ENCODE peak calls at places on chromosomes 12 and 14, in six cellular contexts. One of them, this sample, is unnamed.

GRCh38 chr12:55925371-55925770 is 2.3 kb downstream of the PYM1 start:
- DNase-seq in suprapubic skin: no peak
- DNase-seq in IMR-90: no peak
- DNase-seq in adipocyte: no peak
- DNase-seq in foreskin fibroblast: no peak
- DNase-seq in A549: no peak
- DNase-seq in this sample: no peak

GRCh38 chr14:104724407-104724980 is 465 bp downstream of the ADSS1 start:
- DNase-seq in suprapubic skin: no peak
- DNase-seq in IMR-90: no peak
- DNase-seq in adipocyte: peak
- DNase-seq in foreskin fibroblast: no peak
- DNase-seq in A549: peak
- DNase-seq in this sample: no peak

GRCh38 chr12:55927588-55928502 is at the start of gene PYM1:
- DNase-seq in foreskin fibroblast: peak
- DNase-seq in adipocyte: peak
- DNase-seq in suprapubic skin: peak
- DNase-seq in A549: peak
- DNase-seq in IMR-90: peak
- DNase-seq in this sample: no peak

GRCh38 chr14:63295991-63296630 is 22.6 kb downstream of the GPHB5 start:
- DNase-seq in IMR-90: peak
- DNase-seq in foreskin fibroblast: no peak
- DNase-seq in suprapubic skin: no peak
- DNase-seq in adipocyte: peak
- DNase-seq in A549: no peak
- DNase-seq in this sample: no peak

GRCh38 chr14:50006141-50006540 is 110.2 kb downstream of the VCPKMT start:
- DNase-seq in A549: no peak
- DNase-seq in suprapubic skin: no peak
- DNase-seq in adipocyte: no peak
- DNase-seq in IMR-90: no peak
- DNase-seq in foreskin fibroblast: no peak
- DNase-seq in this sample: no peak

GRCh38 chr12:124316257-124316656 is 21.4 kb downstream of the RFLNA start:
- DNase-seq in IMR-90: no peak
- DNase-seq in adipocyte: no peak
- DNase-seq in foreskin fibroblast: no peak
- DNase-seq in suprapubic skin: no peak
- DNase-seq in A549: no peak
- DNase-seq in this sample: no peak

GRCh38 chr14:21748869-21749303 is 75.3 kb upstream of the OR4E1 start:
- DNase-seq in A549: peak
- DNase-seq in foreskin fibroblast: no peak
- DNase-seq in suprapubic skin: no peak
- DNase-seq in IMR-90: peak
- DNase-seq in adipocyte: peak
- DNase-seq in this sample: no peak

GRCh38 chr12:42705863-42706262 is 116.3 kb upstream of the PRICKLE1 start:
- DNase-seq in IMR-90: peak
- DNase-seq in adipocyte: peak
- DNase-seq in suprapubic skin: peak
- DNase-seq in foreskin fibroblast: peak
- DNase-seq in A549: no peak
- DNase-seq in this sample: peak

GRCh38 chr12:57834086-57834876 is 12.2 kb downstream of the CTDSP2 start:
- DNase-seq in IMR-90: no peak
- DNase-seq in A549: no peak
- DNase-seq in suprapubic skin: no peak
- DNase-seq in adipocyte: no peak
- DNase-seq in foreskin fibroblast: no peak
- DNase-seq in this sample: no peak

GRCh38 chr12:118714051-118714460 is 267.3 kb upstream of the SRRM4 start:
- DNase-seq in IMR-90: no peak
- DNase-seq in A549: peak
- DNase-seq in foreskin fibroblast: no peak
- DNase-seq in adipocyte: no peak
- DNase-seq in suprapubic skin: no peak
- DNase-seq in this sample: no peak

GRCh38 chr12:94282675-94283074 is 134.3 kb downstream of the PLXNC1 start:
- DNase-seq in suprapubic skin: no peak
- DNase-seq in foreskin fibroblast: no peak
- DNase-seq in IMR-90: no peak
- DNase-seq in A549: no peak
- DNase-seq in adipocyte: no peak
- DNase-seq in this sample: no peak

GRCh38 chr12:102601621-102602020 is 121.3 kb upstream of the IGF1 start:
- DNase-seq in suprapubic skin: no peak
- DNase-seq in foreskin fibroblast: no peak
- DNase-seq in IMR-90: no peak
- DNase-seq in adipocyte: no peak
- DNase-seq in A549: no peak
- DNase-seq in this sample: no peak

GRCh38 chr12:66269757-66270383 is 32.4 kb upstream of the HELB start:
- DNase-seq in suprapubic skin: no peak
- DNase-seq in IMR-90: peak
- DNase-seq in A549: peak
- DNase-seq in foreskin fibroblast: peak
- DNase-seq in adipocyte: peak
- DNase-seq in this sample: peak

GRCh38 chr12:63915105-63915830 is 70.8 kb downstream of the SRGAP1 start:
- DNase-seq in adipocyte: peak
- DNase-seq in A549: peak
- DNase-seq in suprapubic skin: no peak
- DNase-seq in IMR-90: peak
- DNase-seq in foreskin fibroblast: no peak
- DNase-seq in this sample: no peak

GRCh38 chr12:95836630-95837239 is 22.0 kb upstream of the SNRPF start:
- DNase-seq in IMR-90: peak
- DNase-seq in foreskin fibroblast: peak
- DNase-seq in suprapubic skin: no peak
- DNase-seq in A549: peak
- DNase-seq in adipocyte: peak
- DNase-seq in this sample: no peak

GRCh38 chr12:116659771-116660481 is 77.9 kb downstream of the SPRING1 start:
- DNase-seq in adipocyte: no peak
- DNase-seq in A549: no peak
- DNase-seq in foreskin fibroblast: no peak
- DNase-seq in suprapubic skin: no peak
- DNase-seq in IMR-90: peak
- DNase-seq in this sample: no peak

GRCh38 chr12:122850048-122850445 is 14.8 kb downstream of the HIP1R start:
- DNase-seq in foreskin fibroblast: no peak
- DNase-seq in IMR-90: no peak
- DNase-seq in A549: no peak
- DNase-seq in suprapubic skin: no peak
- DNase-seq in adipocyte: no peak
- DNase-seq in this sample: no peak

GRCh38 chr12:74539261-74539660 is 1.6 kb downstream of the ATXN7L3B start:
- DNase-seq in suprapubic skin: no peak
- DNase-seq in adipocyte: peak
- DNase-seq in foreskin fibroblast: no peak
- DNase-seq in IMR-90: no peak
- DNase-seq in A549: no peak
- DNase-seq in this sample: no peak

GRCh38 chr14:74912111-74912510 is 10.9 kb downstream of the RPS6KL1 start:
- DNase-seq in suprapubic skin: no peak
- DNase-seq in adipocyte: no peak
- DNase-seq in IMR-90: no peak
- DNase-seq in A549: no peak
- DNase-seq in foreskin fibroblast: no peak
- DNase-seq in this sample: no peak

GRCh38 chr12:14982986-14983385 is 10.1 kb downstream of the PDE6H start:
- DNase-seq in adipocyte: no peak
- DNase-seq in suprapubic skin: no peak
- DNase-seq in foreskin fibroblast: no peak
- DNase-seq in IMR-90: no peak
- DNase-seq in A549: no peak
- DNase-seq in this sample: no peak
- H3K4me3 ChIP-seq in adipocyte: peak
- H3K4me3 ChIP-seq in suprapubic skin: no peak
- H3K4me3 ChIP-seq in foreskin fibroblast: no peak
- H3K4me3 ChIP-seq in IMR-90: no peak
- H3K4me3 ChIP-seq in A549: no peak
- H3K4me3 ChIP-seq in this sample: no peak

DNA sequence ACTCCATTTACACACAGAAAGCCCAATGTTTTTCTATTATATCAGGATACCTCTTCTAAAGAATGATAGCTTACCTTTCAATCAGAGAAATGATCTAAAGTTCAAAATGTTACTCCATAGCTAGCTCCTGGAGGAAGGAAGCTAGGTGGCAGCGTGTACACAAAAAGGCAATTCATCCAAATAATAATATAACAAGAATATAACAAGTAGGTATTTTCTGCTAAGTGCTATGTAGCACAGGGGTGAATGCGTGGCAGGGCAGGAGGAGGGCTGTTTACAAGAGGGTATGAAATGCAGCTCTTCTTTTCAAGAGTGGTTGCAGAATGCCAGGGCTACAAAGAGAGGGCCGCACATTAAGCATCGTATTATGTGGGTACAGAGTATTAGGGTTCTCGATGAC is 663 bp upstream of the SNAPC1 start:
- DNase-seq in adipocyte: no peak
- DNase-seq in A549: peak
- DNase-seq in foreskin fibroblast: no peak
- DNase-seq in suprapubic skin: no peak
- DNase-seq in IMR-90: no peak
- DNase-seq in this sample: no peak
- H3K4me3 ChIP-seq in adipocyte: peak
- H3K4me3 ChIP-seq in A549: peak
- H3K4me3 ChIP-seq in foreskin fibroblast: peak
- H3K4me3 ChIP-seq in suprapubic skin: peak
- H3K4me3 ChIP-seq in IMR-90: peak
- H3K4me3 ChIP-seq in this sample: peak

GRCh38 chr12:70919161-70919560 is 1.4 kb downstream of the PTPRR start:
- DNase-seq in IMR-90: no peak
- DNase-seq in suprapubic skin: no peak
- DNase-seq in A549: no peak
- DNase-seq in adipocyte: no peak
- DNase-seq in foreskin fibroblast: no peak
- DNase-seq in this sample: no peak
- H3K4me3 ChIP-seq in IMR-90: no peak
- H3K4me3 ChIP-seq in suprapubic skin: no peak
- H3K4me3 ChIP-seq in A549: no peak
- H3K4me3 ChIP-seq in adipocyte: no peak
- H3K4me3 ChIP-seq in foreskin fibroblast: no peak
- H3K4me3 ChIP-seq in this sample: no peak

DNA sequence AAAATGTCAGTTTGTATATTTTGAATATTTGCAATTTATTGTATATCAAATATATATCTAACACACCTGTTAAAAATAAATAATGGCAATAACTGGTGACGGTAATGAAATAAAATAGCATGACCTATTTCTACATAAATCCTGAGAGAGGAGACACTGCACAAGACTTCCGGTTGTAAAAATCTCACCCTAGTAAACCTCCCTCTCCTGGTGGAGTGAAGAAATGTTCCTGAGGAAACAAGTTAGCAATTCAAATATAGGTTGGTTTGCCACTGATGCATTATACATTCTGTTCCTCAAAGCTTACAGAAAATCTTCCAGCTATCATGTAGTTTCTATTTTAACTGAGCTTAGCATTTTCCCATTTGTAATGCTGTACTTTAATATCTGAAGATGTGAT is 166.2 kb upstream of the SYT10 start:
- DNase-seq in adipocyte: no peak
- DNase-seq in suprapubic skin: no peak
- DNase-seq in foreskin fibroblast: no peak
- DNase-seq in A549: peak
- DNase-seq in IMR-90: no peak
- DNase-seq in this sample: no peak
- H3K4me3 ChIP-seq in adipocyte: no peak
- H3K4me3 ChIP-seq in suprapubic skin: no peak
- H3K4me3 ChIP-seq in foreskin fibroblast: no peak
- H3K4me3 ChIP-seq in A549: no peak
- H3K4me3 ChIP-seq in IMR-90: no peak
- H3K4me3 ChIP-seq in this sample: no peak

GRCh38 chr12:1918081-1918874 is at the start of gene CACNA2D4:
- DNase-seq in A549: no peak
- DNase-seq in IMR-90: no peak
- DNase-seq in adipocyte: no peak
- DNase-seq in suprapubic skin: no peak
- DNase-seq in foreskin fibroblast: no peak
- DNase-seq in this sample: no peak
- H3K4me3 ChIP-seq in A549: no peak
- H3K4me3 ChIP-seq in IMR-90: no peak
- H3K4me3 ChIP-seq in adipocyte: no peak
- H3K4me3 ChIP-seq in suprapubic skin: peak
- H3K4me3 ChIP-seq in foreskin fibroblast: no peak
- H3K4me3 ChIP-seq in this sample: no peak

GRCh38 chr12:25977047-25977446 is 18.6 kb downstream of the RASSF8 start:
- DNase-seq in IMR-90: peak
- DNase-seq in suprapubic skin: no peak
- DNase-seq in foreskin fibroblast: no peak
- DNase-seq in A549: no peak
- DNase-seq in adipocyte: no peak
- DNase-seq in this sample: no peak
- H3K4me3 ChIP-seq in IMR-90: no peak
- H3K4me3 ChIP-seq in suprapubic skin: no peak
- H3K4me3 ChIP-seq in foreskin fibroblast: no peak
- H3K4me3 ChIP-seq in A549: no peak
- H3K4me3 ChIP-seq in adipocyte: peak
- H3K4me3 ChIP-seq in this sample: no peak

GRCh38 chr14:61525293-61526011 is 169.9 kb upstream of the HIF1A start:
- DNase-seq in A549: peak
- DNase-seq in adipocyte: no peak
- DNase-seq in suprapubic skin: peak
- DNase-seq in foreskin fibroblast: no peak
- DNase-seq in IMR-90: peak
- DNase-seq in this sample: no peak
- H3K4me3 ChIP-seq in A549: no peak
- H3K4me3 ChIP-seq in adipocyte: no peak
- H3K4me3 ChIP-seq in suprapubic skin: no peak
- H3K4me3 ChIP-seq in foreskin fibroblast: no peak
- H3K4me3 ChIP-seq in IMR-90: no peak
- H3K4me3 ChIP-seq in this sample: no peak

GRCh38 chr14:101241807-101242278 is 319.5 kb upstream of the DIO3 start:
- DNase-seq in adipocyte: no peak
- DNase-seq in foreskin fibroblast: no peak
- DNase-seq in IMR-90: no peak
- DNase-seq in A549: no peak
- DNase-seq in suprapubic skin: no peak
- DNase-seq in this sample: no peak
- H3K4me3 ChIP-seq in adipocyte: no peak
- H3K4me3 ChIP-seq in foreskin fibroblast: no peak
- H3K4me3 ChIP-seq in IMR-90: no peak
- H3K4me3 ChIP-seq in A549: no peak
- H3K4me3 ChIP-seq in suprapubic skin: no peak
- H3K4me3 ChIP-seq in this sample: no peak

DNA sequence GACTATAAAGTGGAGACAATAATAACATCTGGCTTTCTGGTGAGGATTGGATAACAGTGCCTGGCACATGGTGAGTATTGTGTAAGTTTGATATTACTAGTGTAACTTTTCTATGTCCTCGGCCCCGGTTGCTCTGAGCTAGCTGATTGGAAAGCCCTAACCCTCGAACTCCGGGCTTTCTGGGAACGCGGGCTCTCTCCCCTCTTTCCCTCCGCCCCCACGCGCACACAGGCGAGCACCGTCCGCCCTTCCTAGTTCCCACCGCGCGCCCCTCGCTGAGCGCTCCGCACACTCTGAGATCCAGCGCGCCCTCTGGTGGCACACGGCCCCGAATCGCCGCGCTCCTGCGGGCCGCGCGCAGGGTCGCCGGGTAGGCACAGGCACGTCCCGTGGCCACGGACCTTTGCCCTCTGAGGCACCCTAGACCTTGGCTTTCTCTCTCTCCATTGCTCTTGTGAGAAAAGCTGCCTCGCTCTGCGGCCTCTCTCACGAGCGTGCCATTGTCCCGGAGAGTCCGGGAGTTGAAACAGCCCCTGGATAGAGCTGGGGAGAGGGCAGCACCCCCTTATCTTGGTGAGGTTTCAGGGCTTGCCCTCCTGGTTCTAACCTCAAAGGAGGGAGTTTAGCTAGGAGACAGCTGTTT is 23.2 kb upstream of the ESRRB start:
- DNase-seq in A549: peak
- DNase-seq in foreskin fibroblast: no peak
- DNase-seq in suprapubic skin: no peak
- DNase-seq in IMR-90: peak
- DNase-seq in adipocyte: peak
- DNase-seq in this sample: no peak
- H3K4me3 ChIP-seq in A549: no peak
- H3K4me3 ChIP-seq in foreskin fibroblast: peak
- H3K4me3 ChIP-seq in suprapubic skin: peak
- H3K4me3 ChIP-seq in IMR-90: peak
- H3K4me3 ChIP-seq in adipocyte: peak
- H3K4me3 ChIP-seq in this sample: peak

This sample was measured in AG04449.